ENCODE peak calls at places on chromosome 11, in four cellular contexts. R, A, L and S are unnamed samples.

GRCh38 chr11:45041556-45041955 is 90.9 kb upstream of the TP53I11 start:
- DNase-seq in R (no peak), L (no peak), A (no peak), S (no peak)

GRCh38 chr11:101862410-101863233 is 52.2 kb upstream of the CEP126 start:
- DNase-seq in A (peak), R (no peak), L (no peak), S (no peak)

GRCh38 chr11:63845305-63845704 is 6.4 kb downstream of the MARK2 start:
- DNase-seq in A (peak), L (no peak), R (no peak), S (no peak)

GRCh38 chr11:77270921-77271320 is 30.6 kb downstream of the GDPD4 start:
- DNase-seq in L (no peak), A (no peak), R (no peak), S (no peak)

GRCh38 chr11:2549491-2549875 is 104.7 kb downstream of the KCNQ1 start:
- DNase-seq in R (no peak), A (no peak), L (peak), S (no peak)

GRCh38 chr11:46392421-46393230 is 1.1 kb upstream of the CHRM4 start:
- DNase-seq in R (peak), A (peak), L (peak), S (peak)

GRCh38 chr11:14112721-14113120 is 150.2 kb downstream of the SPON1 start:
- DNase-seq in A (no peak), R (no peak), L (no peak), S (no peak)

GRCh38 chr11:60915250-60915914 is 1.4 kb downstream of the TMEM109 start:
- DNase-seq in L (peak), A (peak), R (peak), S (peak)

GRCh38 chr11:44421090-44421675 is 111.2 kb upstream of the ALX4 start:
- DNase-seq in R (no peak), A (no peak), L (no peak), S (no peak)

GRCh38 chr11:27012254-27012921 is 18.5 kb downstream of the FIBIN start:
- DNase-seq in L (no peak), A (no peak), R (no peak), S (no peak)

GRCh38 chr11:20488352-20488751 is 100.8 kb downstream of the PRMT3 start:
- DNase-seq in A (no peak), R (no peak), L (no peak), S (no peak)

GRCh38 chr11:120532511-120533196 is 21.1 kb downstream of the GRIK4 start:
- DNase-seq in L (no peak), A (no peak), R (no peak), S (no peak)

GRCh38 chr11:43282607-43283440 is 29.0 kb upstream of the API5 start:
- DNase-seq in L (no peak), A (peak), R (peak), S (peak)

GRCh38 chr11:94400839-94401772 is at the start of gene GPR83:
- DNase-seq in A (no peak), L (no peak), R (no peak), S (no peak)

GRCh38 chr11:70104419-70104818 is 26.3 kb downstream of the ANO1 start:
- DNase-seq in L (no peak), R (no peak), A (no peak), S (no peak)

GRCh38 chr11:40129276-40129675 is 1330.2 kb downstream of the LRRC4C start:
- DNase-seq in L (no peak), R (no peak), A (peak), S (peak)

GRCh38 chr11:17353228-17354021 is 1.8 kb downstream of the NCR3LG1 start:
- DNase-seq in A (peak), R (peak), L (peak), S (peak)

GRCh38 chr11:95863486-95864140 is 60.3 kb downstream of the MTMR2 start:
- DNase-seq in A (peak), L (no peak), R (no peak), S (no peak)

GRCh38 chr11:8006349-8006977 is 19.3 kb downstream of the EIF3F start:
- DNase-seq in L (peak), R (peak), A (peak), S (peak)

GRCh38 chr11:67648140-67648795 is 2.3 kb downstream of the ACY3 start:
- DNase-seq in R (no peak), L (no peak), A (no peak), S (peak)

GRCh38 chr11:104075716-104076115 is 39.3 kb downstream of the DDI1 start:
- DNase-seq in A (no peak), R (no peak), L (no peak), S (no peak)

GRCh38 chr11:133821776-133822175 is 23.5 kb downstream of the SPATA19 start:
- DNase-seq in A (peak), R (peak), L (no peak), S (peak)